ENCODE peak calls at places on chromosomes 5 and 9, in ten cellular contexts. R, A, L, C, Q, P, I, B, T and E are unnamed samples.

GRCh38 chr5:145681686-145682085 is 153.5 kb downstream of the PRELID2 start:
- DNase-seq in C (peak; percentile 78), Q (no peak), L (peak; percentile 71), A (no peak), I (peak; percentile 28), T (peak; percentile 60), B (peak; percentile 78), P (peak; percentile 71), R (peak; percentile 54), E (peak; percentile 39)

GRCh38 chr9:132631280-132631679 is 38.5 kb downstream of the DDX31 start:
- DNase-seq in C (peak; percentile 79), R (no peak), Q (no peak), I (no peak), A (no peak), B (no peak), L (no peak), P (no peak), T (no peak), E (no peak)

GRCh38 chr5:103942587-103943186 is 380.1 kb upstream of the NUDT12 start:
- DNase-seq in P (no peak), B (no peak), Q (no peak), I (no peak), T (no peak), C (no peak), A (no peak), L (no peak), R (no peak), E (no peak)

GRCh38 chr5:26024774-26025173 is 1013.6 kb downstream of the CDH9 start:
- DNase-seq in B (no peak), A (no peak), C (no peak), L (no peak), T (no peak), Q (no peak), I (no peak), R (no peak), P (no peak), E (no peak)

GRCh38 chr5:11385901-11386293 is 518.3 kb downstream of the CTNND2 start:
- DNase-seq in L (no peak), P (no peak), Q (no peak), I (no peak), T (no peak), B (no peak), A (no peak), C (no peak), R (no peak), E (no peak)

GRCh38 chr9:14271078-14271673 is 42.8 kb downstream of the NFIB start:
- DNase-seq in A (no peak), P (no peak), R (peak; percentile 56), I (peak; percentile 77), T (peak; percentile 40), B (peak; percentile 78), C (peak; percentile 85), L (no peak), Q (peak; percentile 72), E (no peak)

GRCh38 chr9:38360880-38361836 is 31.3 kb upstream of the ALDH1B1 start:
- DNase-seq in P (no peak), B (no peak), L (no peak), C (no peak), T (no peak), Q (no peak), A (peak; percentile 47), R (no peak), I (no peak), E (no peak)

GRCh38 chr5:175162036-175162435 is 281.9 kb downstream of the DRD1 start:
- DNase-seq in B (no peak), T (no peak), I (no peak), L (no peak), C (no peak), R (no peak), A (no peak), Q (no peak), P (no peak), E (no peak)

GRCh38 chr5:38468202-38468656 is 88.2 kb downstream of the LIFR start:
- DNase-seq in T (no peak), I (no peak), Q (no peak), R (peak; percentile 48), P (no peak), B (peak; percentile 60), A (peak; percentile 85), L (peak; percentile 81), C (peak; percentile 97), E (peak; percentile 80)

GRCh38 chr9:99085949-99086948 is 18.7 kb upstream of the TGFBR1 start:
- DNase-seq in I (no peak), R (no peak), Q (no peak), P (no peak), L (no peak), A (no peak), T (peak; percentile 34), C (peak; percentile 86), B (peak; percentile 50), E (no peak)

GRCh38 chr5:56039985-56040384 is 45.2 kb upstream of the IL6ST start:
- DNase-seq in T (no peak), P (no peak), R (no peak), L (no peak), Q (no peak), I (no peak), A (no peak), C (no peak), B (no peak), E (no peak)

GRCh38 chr5:115888027-115888426 is 46.3 kb downstream of the AP3S1 start:
- DNase-seq in C (peak; percentile 48), I (no peak), A (no peak), R (no peak), P (no peak), L (no peak), Q (no peak), T (no peak), B (no peak), E (no peak)

GRCh38 chr9:126690431-126691051 is 76.8 kb downstream of the LMX1B start:
- DNase-seq in P (no peak), C (peak; percentile 10), T (no peak), R (no peak), L (peak; percentile 76), I (no peak), Q (peak; percentile 76), B (no peak), A (peak; percentile 57), E (no peak)

GRCh38 chr9:134066546-134066922 is 1.3 kb downstream of the BRD3 start:
- DNase-seq in R (no peak), T (no peak), A (no peak), C (peak; percentile 39), B (no peak), P (no peak), L (peak; percentile 28), Q (no peak), I (no peak), E (no peak)

GRCh38 chr9:69750085-69750484 is 9.7 kb downstream of the PTAR1 start:
- DNase-seq in I (no peak), Q (no peak), R (no peak), A (no peak), T (no peak), B (no peak), C (no peak), P (no peak), L (no peak), E (no peak)

GRCh38 chr9:116377179-116377790 is 223.7 kb downstream of the PAPPA start:
- DNase-seq in L (peak; percentile 64), R (peak; percentile 26), I (no peak), P (no peak), C (peak; percentile 88), Q (no peak), B (no peak), A (no peak), T (no peak), E (peak; percentile 49)

GRCh38 chr9:127264462-127265040 is at the start of gene GARNL3:
- DNase-seq in B (no peak), T (no peak), Q (no peak), C (no peak), I (no peak), P (no peak), L (no peak), R (no peak), A (no peak), E (no peak)

GRCh38 chr5:172640139-172640538 is 924 bp upstream of the NEURL1B start:
- DNase-seq in Q (no peak), A (peak; percentile 49), B (no peak), L (no peak), C (no peak), R (no peak), P (no peak), I (no peak), T (no peak), E (no peak)
- H3K4me3 ChIP-seq in Q (no peak overlapping the region), A (no peak overlapping the region), B (peak overlapping the region; percentile 64), L (no peak overlapping the region), C (no peak overlapping the region), R (no peak overlapping the region), P (no peak overlapping the region), I (no peak overlapping the region), T (no peak overlapping the region), E (no peak overlapping the region)

GRCh38 chr9:110126986-110127864 is 80.7 kb downstream of the C9orf152 start:
- DNase-seq in B (peak; percentile 57), A (peak; percentile 87), R (no peak), C (peak; percentile 64), L (no peak), I (peak; percentile 90), T (no peak), Q (peak; percentile 92), P (peak; percentile 78), E (peak; percentile 79)

GRCh38 chr9:110126457-110126856 is 81.5 kb downstream of the C9orf152 start:
- DNase-seq in R (no peak), C (no peak), L (no peak), A (no peak), B (no peak), T (no peak), Q (no peak), I (no peak), P (no peak), E (no peak)

GRCh38 chr9:110125763-110126351 is 82.1 kb downstream of the C9orf152 start:
- DNase-seq in A (no peak), C (peak; percentile 49), I (no peak), L (no peak), B (no peak), R (no peak), P (no peak), T (no peak), Q (no peak), E (no peak)

GRCh38 chr9:110123364-110124095 is 84.4 kb downstream of the C9orf152 start:
- DNase-seq in P (no peak), B (no peak), C (peak; percentile 83), R (no peak), A (no peak), I (no peak), Q (no peak), T (no peak), L (no peak), E (no peak)

GRCh38 chr9:110125207-110125751 is 82.7 kb downstream of the C9orf152 start:
- DNase-seq in R (no peak), T (peak; percentile 58), B (peak; percentile 79), Q (peak; percentile 96), L (peak; percentile 62), A (peak; percentile 95), I (peak; percentile 90), C (peak; percentile 94), P (peak; percentile 96), E (peak; percentile 99)
- H3K4me3 ChIP-seq in R (no peak overlapping the region), T (no peak overlapping the region), B (peak overlapping the region; percentile 12), Q (peak overlapping the region; percentile 57), L (peak overlapping the region; percentile 23), A (peak overlapping the region; percentile 68), I (peak overlapping the region; percentile 52), C (no peak overlapping the region), P (peak overlapping the region; percentile 39), E (peak overlapping the region; percentile 52)

GRCh38 chr5:77211691-77212047 is 1.2 kb downstream of the PDE8B start:
- DNase-seq in C (no peak), T (no peak), L (no peak), I (no peak), P (no peak), R (no peak), Q (no peak), B (no peak), A (no peak), E (no peak)
- H3K4me3 ChIP-seq in C (no peak overlapping the region), T (no peak overlapping the region), L (no peak overlapping the region), I (peak overlapping the region; percentile 80), P (peak overlapping the region; percentile 69), R (no peak overlapping the region), Q (peak overlapping the region; percentile 48), B (no peak overlapping the region), A (peak overlapping the region; percentile 95), E (peak overlapping the region; percentile 20)

GRCh38 chr5:43997647-43998251 is 391.5 kb downstream of the FGF10 start:
- DNase-seq in P (no peak), C (peak; percentile 77), B (no peak), T (no peak), I (no peak), A (no peak), Q (no peak), R (peak; percentile 6), L (peak; percentile 4), E (no peak)
- H3K4me3 ChIP-seq in P (no peak overlapping the region), C (no peak overlapping the region), B (no peak overlapping the region), T (no peak overlapping the region), I (no peak overlapping the region), A (no peak overlapping the region), Q (no peak overlapping the region), R (no peak overlapping the region), L (no peak overlapping the region), E (no peak overlapping the region)